ENCODE peak calls at places on chromosomes 11 and 22, in eight cellular contexts. J is WTC11; Y is amygdala; V is activated naive CD8-positive, alpha-beta T cell treated with anti-CD3 and anti-CD28 coated beads, Interleukin-2, amount 50 U/mL, for 24 hours; Z is dorsolateral prefrontal cortex; C is germinal center; Q is posterior cingulate gyrus; A is stimulated activated CD4-positive, alpha-beta T cell treated with anti-CD3 and anti-CD28 coated beads, TNF-alpha, amount 100 ng/mL, for 48 hours. D is an unnamed sample.

GRCh38 chr11:36098046-36098445 is 154.2 kb downstream of the LDLRAD3 start:
- DNase-seq in J (no peak), Y (no peak), V (no peak), Z (no peak), C (no peak), Q (no peak), A (no peak), D (no peak)

GRCh38 chr11:128686045-128686741 is 7.7 kb upstream of the FLI1 start:
- DNase-seq in J (peak), Y (no peak), V (no peak), Z (no peak), C (peak), Q (no peak), A (no peak), D (no peak)

GRCh38 chr22:17587631-17588030 is 24.3 kb downstream of the SLC25A18 start:
- DNase-seq in J (no peak), Y (no peak), V (no peak), Z (no peak), C (no peak), Q (peak), A (no peak), D (no peak)

GRCh38 chr11:72833792-72834501 is 19.7 kb downstream of the ATG16L2 start:
- DNase-seq in J (no peak), Y (no peak), V (no peak), Z (no peak), C (no peak), Q (no peak), A (no peak), D (no peak)

GRCh38 chr11:106523921-106524320 is 446.5 kb downstream of the AASDHPPT start:
- DNase-seq in J (no peak), Y (no peak), V (no peak), Z (no peak), C (no peak), Q (no peak), A (no peak), D (no peak)

GRCh38 chr22:26981520-26981919 is 324.1 kb downstream of the MIAT start:
- DNase-seq in J (no peak), Y (no peak), V (no peak), Z (no peak), C (no peak), Q (no peak), A (no peak), D (no peak)

GRCh38 chr11:92180664-92181251 is 43.9 kb upstream of the FAT3 start:
- DNase-seq in J (no peak), Y (no peak), V (no peak), Z (no peak), C (no peak), Q (no peak), A (no peak), D (peak)

GRCh38 chr11:2594267-2594666 is 105.5 kb downstream of the KCNQ1OT1 start:
- DNase-seq in J (no peak), Y (no peak), V (no peak), Z (no peak), C (no peak), Q (no peak), A (no peak), D (no peak)

GRCh38 chr11:2180775-2181370 is 9.3 kb upstream of the TH start:
- DNase-seq in J (no peak), Y (no peak), V (no peak), Z (no peak), C (no peak), Q (no peak), A (no peak), D (no peak)

GRCh38 chr11:18749681-18750319 is 23.8 kb upstream of the IGSF22 start:
- DNase-seq in J (peak), Y (peak), V (no peak), Z (peak), C (no peak), Q (peak), A (no peak), D (peak)

GRCh38 chr11:125494987-125495725 is 909 bp downstream of the FEZ1 start:
- DNase-seq in J (peak), Y (peak), V (no peak), Z (peak), C (peak), Q (peak), A (no peak), D (peak)